ENCODE peak calls at places on chromosome 3, in six cellular contexts. O is PC-3; X is thoracic aorta; I is CD4-positive, CD25-positive, alpha-beta regulatory T cell; S is breast epithelium; D is aorta. H is an unnamed sample.

GRCh38 chr3:189780556-189781270 is 149.5 kb downstream of the TP63 start:
- DNase-seq in O (no peak), X (no peak), I (no peak), S (no peak), D (no peak), H (no peak)

GRCh38 chr3:100492059-100492809 is at the start of gene TMEM45A:
- DNase-seq in O (peak; percentile 98), X (peak; percentile 79), I (peak; percentile 38), S (peak; percentile 87), D (peak; percentile 97), H (peak; percentile 66)

GRCh38 chr3:134666466-134666865 is 15.6 kb upstream of the KY start:
- DNase-seq in O (peak; percentile 46), X (no peak), I (no peak), S (no peak), D (no peak), H (no peak)

GRCh38 chr3:52225452-52226228 is at the start of gene TLR9:
- DNase-seq in O (no peak), X (no peak), I (no peak), S (no peak), D (peak; percentile 43), H (no peak)

GRCh38 chr3:177441281-177441812 is 244.1 kb upstream of the TBL1XR1 start:
- DNase-seq in O (no peak), X (no peak), I (no peak), S (no peak), D (no peak), H (no peak)

GRCh38 chr3:126682046-126682445 is 22.0 kb upstream of the CHCHD6 start:
- DNase-seq in O (no peak), X (no peak), I (no peak), S (no peak), D (no peak), H (no peak)

GRCh38 chr3:141605883-141606282 is 119.1 kb downstream of the RASA2 start:
- DNase-seq in O (no peak), X (no peak), I (no peak), S (no peak), D (no peak), H (no peak)

GRCh38 chr3:19931767-19932188 is 2.2 kb downstream of the EFHB start:
- DNase-seq in O (peak; percentile 80), X (no peak), I (no peak), S (no peak), D (no peak), H (no peak)

GRCh38 chr3:126136428-126137220 is 43.8 kb downstream of the ALDH1L1 start:
- DNase-seq in O (no peak), X (no peak), I (no peak), S (peak; percentile 39), D (peak; percentile 35), H (no peak)

GRCh38 chr3:51243919-51244318 is 141.2 kb upstream of the MANF start:
- DNase-seq in O (no peak), X (no peak), I (no peak), S (no peak), D (no peak), H (no peak)

GRCh38 chr3:146466596-146466995 is 2.8 kb downstream of the PLSCR2 start:
- DNase-seq in O (peak; percentile 83), X (no peak), I (no peak), S (no peak), D (no peak), H (no peak)

GRCh38 chr3:14902719-14903118 is 44.7 kb upstream of the NR2C2 start:
- DNase-seq in O (no peak), X (no peak), I (no peak), S (no peak), D (peak; percentile 64), H (no peak)

GRCh38 chr3:191484461-191484860 is 23.5 kb downstream of the PYDC2 start:
- DNase-seq in O (peak; percentile 75), X (no peak), I (no peak), S (no peak), D (no peak), H (no peak)

GRCh38 chr3:182482692-182483091 is 310.6 kb upstream of the ATP11B start:
- DNase-seq in O (no peak), X (no peak), I (no peak), S (no peak), D (no peak), H (no peak)

GRCh38 chr3:66394261-66395249 is 106.3 kb downstream of the LRIG1 start:
- DNase-seq in O (no peak), X (peak; percentile 58), I (no peak), S (no peak), D (peak; percentile 78), H (no peak)

GRCh38 chr3:192091831-192092230 is 630.9 kb downstream of the PYDC2 start:
- DNase-seq in O (peak; percentile 17), X (no peak), I (no peak), S (no peak), D (no peak), H (no peak)

GRCh38 chr3:172562881-172563835 is 39.9 kb upstream of the TNFSF10 start:
- DNase-seq in O (peak; percentile 62), X (no peak), I (no peak), S (no peak), D (no peak), H (no peak)

GRCh38 chr3:122184591-122184929 is 1.1 kb downstream of the CASR start:
- DNase-seq in O (no peak), X (no peak), I (no peak), S (no peak), D (no peak), H (no peak)

GRCh38 chr3:168123211-168124173 is 27.8 kb upstream of the GOLIM4 start:
- DNase-seq in O (peak; percentile 53), X (no peak), I (no peak), S (no peak), D (no peak), H (no peak)

GRCh38 chr3:178634975-178635374 is 98.7 kb downstream of the KCNMB2 start:
- DNase-seq in O (no peak), X (no peak), I (no peak), S (no peak), D (no peak), H (no peak)

GRCh38 chr3:114928989-114929620 is 218.0 kb downstream of the ZBTB20 start:
- DNase-seq in O (no peak), X (no peak), I (no peak), S (no peak), D (no peak), H (no peak)

GRCh38 chr3:150094150-150094932 is 123.6 kb upstream of the PFN2 start:
- DNase-seq in O (peak; percentile 92), X (no peak), I (no peak), S (no peak), D (no peak), H (no peak)
- H3K4me1 ChIP-seq in O (peaks cover 46% of the 10 kb centered on the region), X (no peaks in the 10 kb centered on the region), I (no peaks in the 10 kb centered on the region), S (no peaks in the 10 kb centered on the region), D (peaks cover 4% of the 10 kb centered on the region), H (no peaks in the 10 kb centered on the region)

GRCh38 chr3:125123906-125124305 is 68.1 kb upstream of the HEG1 start:
- DNase-seq in O (no peak), X (no peak), I (no peak), S (no peak), D (no peak), H (no peak)

GRCh38 chr3:125126323-125126722 is 70.5 kb upstream of the HEG1 start:
- DNase-seq in O (no peak), X (no peak), I (no peak), S (no peak), D (no peak), H (no peak)

GRCh38 chr3:125121246-125122010 is 65.6 kb upstream of the HEG1 start:
- DNase-seq in O (no peak), X (no peak), I (no peak), S (no peak), D (no peak), H (no peak)

GRCh38 chr3:125125822-125126245 is 70.0 kb upstream of the HEG1 start:
- DNase-seq in O (no peak), X (no peak), I (no peak), S (no peak), D (no peak), H (no peak)

DNA sequence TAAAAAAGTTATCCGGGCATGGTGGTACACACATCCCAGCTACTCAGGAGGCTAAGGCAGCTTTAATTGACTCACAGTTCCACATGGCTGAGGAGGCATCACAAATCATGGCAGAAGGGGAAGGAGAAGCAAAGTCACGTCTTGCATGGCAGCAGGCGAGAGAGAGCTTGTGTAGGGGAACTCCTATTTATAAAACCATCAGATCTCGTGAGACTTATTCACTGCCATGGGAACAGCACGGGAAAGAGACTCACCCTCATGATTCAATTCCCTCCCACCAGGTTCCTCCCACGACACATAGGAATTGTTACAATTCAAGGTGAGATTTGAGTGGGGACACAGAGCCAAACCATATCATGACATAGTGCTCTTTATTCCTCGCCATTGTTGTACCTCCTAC is 67.7 kb upstream of the HEG1 start:
- DNase-seq in O (no peak), X (no peak), I (no peak), S (no peak), D (no peak), H (no peak)
- H3K27ac ChIP-seq in O (no peak overlapping the region), X (no peak overlapping the region), I (no peak overlapping the region), S (no peak overlapping the region), D (no peak overlapping the region), H (no peak overlapping the region)

DNA sequence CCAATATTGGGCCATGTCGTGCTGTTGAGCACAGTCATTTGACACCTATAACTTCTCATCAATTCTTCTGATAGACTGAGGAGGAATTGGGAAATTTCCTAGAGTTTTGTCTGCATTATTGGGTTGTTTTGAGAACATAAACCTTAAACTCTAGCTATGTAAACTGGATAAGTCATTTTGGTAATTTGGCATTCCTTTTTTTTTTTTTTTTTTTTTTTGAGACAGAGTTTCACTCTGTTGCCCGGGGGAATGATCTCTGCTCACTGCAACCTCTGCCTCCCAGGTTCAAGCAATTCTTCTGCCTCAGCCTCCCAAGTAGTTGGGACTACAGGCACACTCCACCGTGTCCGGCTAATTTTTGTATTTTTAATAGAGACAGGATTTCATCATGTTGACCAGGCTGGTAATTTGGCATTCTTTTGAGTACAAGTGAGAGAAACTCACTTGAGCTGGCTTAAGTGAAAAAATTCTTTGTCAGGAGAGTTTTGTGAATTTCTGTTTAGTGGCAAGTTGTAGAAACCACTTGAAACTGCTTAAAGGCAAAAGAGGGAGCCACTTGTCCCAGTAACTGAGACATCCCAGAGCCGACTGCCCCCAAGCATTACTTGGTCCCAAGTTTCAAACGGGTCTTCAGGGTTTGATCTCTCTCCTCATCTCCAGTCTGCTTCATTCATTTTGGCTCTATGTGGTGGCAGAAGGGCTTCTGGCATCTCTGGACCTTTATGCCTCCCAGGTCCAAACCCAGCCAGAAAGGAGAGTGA is 34.9 kb downstream of the FLNB start:
- DNase-seq in O (no peak), X (no peak), I (no peak), S (no peak), D (no peak), H (no peak)
- H3K4me1 ChIP-seq in O (peaks cover 71% of the 10 kb centered on the region), X (peaks cover 39% of the 10 kb centered on the region), I (no peaks in the 10 kb centered on the region), S (peaks cover 20% of the 10 kb centered on the region), D (peaks cover 5% of the 10 kb centered on the region), H (no peaks in the 10 kb centered on the region)

GRCh38 chr3:98784042-98784441 is 20.9 kb downstream of the ST3GAL6 start:
- DNase-seq in O (no peak), X (no peak), I (no peak), S (no peak), D (no peak), H (no peak)

GRCh38 chr3:98786364-98786930 is 23.3 kb downstream of the ST3GAL6 start:
- DNase-seq in O (no peak), X (no peak), I (no peak), S (no peak), D (no peak), H (no peak)

GRCh38 chr3:98782826-98783500 is 19.8 kb downstream of the ST3GAL6 start:
- DNase-seq in O (peak; percentile 46), X (no peak), I (no peak), S (no peak), D (no peak), H (no peak)

GRCh38 chr3:98787181-98787580 is 24.0 kb downstream of the ST3GAL6 start:
- DNase-seq in O (no peak), X (no peak), I (no peak), S (no peak), D (no peak), H (no peak)

GRCh38 chr3:98784666-98785600 is 21.8 kb downstream of the ST3GAL6 start:
- DNase-seq in O (peak; percentile 73), X (no peak), I (no peak), S (no peak), D (no peak), H (no peak)
- H3K27ac ChIP-seq in O (no peak overlapping the region), X (peak overlapping the region; percentile 76), I (no peak overlapping the region), S (peak overlapping the region; percentile 50), D (peak overlapping the region; percentile 69), H (no peak overlapping the region)

H was measured in effector memory CD4-positive, alpha-beta T cell.